ENCODE peak calls at places on chromosome 12, in ten cellular contexts. P, R, I, J, W, T, H, M, L and F are unnamed samples.

GRCh38 chr12:93442411-93443340 is 929 bp upstream of the UBE2N start:
- DNase-seq in T (no peak), W (no peak), L (no peak), J (no peak), I (no peak), R (no peak), M (no peak), H (peak), P (no peak), F (no peak)

GRCh38 chr12:56229082-56229481 is 769 bp upstream of the SLC39A5 start:
- DNase-seq in H (peak), J (no peak), T (no peak), W (no peak), P (no peak), M (no peak), L (no peak), R (no peak), I (no peak), F (no peak)

GRCh38 chr12:52248541-52249035 is 15.5 kb downstream of the KRT7 start:
- DNase-seq in L (peak), M (no peak), P (no peak), H (no peak), I (no peak), J (no peak), W (no peak), T (no peak), R (no peak), F (no peak)

GRCh38 chr12:104282109-104282508 is 21.4 kb upstream of the EID3 start:
- DNase-seq in I (no peak), M (no peak), J (no peak), H (peak), W (no peak), T (no peak), L (no peak), R (no peak), P (no peak), F (no peak)

GRCh38 chr12:57416039-57416996 is 14.5 kb downstream of the R3HDM2 start:
- DNase-seq in H (no peak), R (no peak), P (peak), I (no peak), W (no peak), L (no peak), M (no peak), T (no peak), J (no peak), F (no peak)

GRCh38 chr12:587132-587531 is 76.1 kb downstream of the NINJ2 start:
- DNase-seq in L (no peak), I (no peak), J (no peak), M (no peak), T (no peak), R (no peak), W (no peak), P (no peak), H (no peak), F (no peak)

GRCh38 chr12:58602179-58602578 is 318.1 kb downstream of the LRIG3 start:
- DNase-seq in P (no peak), T (no peak), M (no peak), H (no peak), W (no peak), L (no peak), J (no peak), I (no peak), R (no peak), F (no peak)

GRCh38 chr12:97452230-97452629 is 10.4 kb upstream of the RMST start:
- DNase-seq in H (no peak), M (no peak), I (no peak), W (no peak), L (no peak), J (no peak), P (no peak), R (no peak), T (no peak), F (no peak)

GRCh38 chr12:95083938-95084337 is 10.5 kb upstream of the NR2C1 start:
- DNase-seq in T (no peak), P (no peak), W (no peak), I (peak), R (no peak), J (no peak), M (peak), L (no peak), H (no peak), F (no peak)

DNA sequence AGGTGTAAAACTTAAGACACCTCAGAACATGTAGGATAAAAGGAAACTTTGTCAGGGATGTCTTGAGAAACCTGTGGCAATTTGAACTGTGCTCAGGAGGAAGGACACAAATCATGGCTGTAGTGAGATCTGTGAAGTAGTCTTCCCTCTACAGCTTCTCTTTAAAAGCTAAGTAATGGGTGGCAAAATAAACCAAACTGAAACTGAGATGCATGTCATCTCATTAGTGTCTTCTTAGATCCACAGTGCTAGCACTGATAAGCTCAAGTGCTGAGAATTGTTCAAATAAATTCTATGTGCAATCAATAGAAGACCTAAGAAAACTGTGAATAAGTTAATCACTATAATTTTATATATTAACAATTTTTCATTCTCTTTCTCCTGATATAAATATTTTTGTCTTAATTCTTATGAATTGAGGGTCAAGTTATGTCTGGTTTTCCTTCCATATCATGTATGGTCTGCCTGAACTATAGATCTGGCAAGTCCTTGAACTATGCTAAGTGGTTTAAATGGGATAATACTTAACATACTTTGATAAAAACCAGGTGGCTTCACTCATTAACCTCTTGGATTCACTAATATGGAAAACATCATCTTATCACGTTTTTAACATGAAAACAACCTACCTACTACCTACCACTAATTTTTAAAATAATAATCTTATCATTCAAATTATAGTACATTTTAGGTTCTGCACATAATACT is 27.2 kb downstream of the SYT1 start:
- DNase-seq in P (no peak), W (no peak), R (no peak), I (no peak), M (no peak), L (no peak), T (no peak), H (no peak), J (no peak), F (no peak)
- H3K27ac ChIP-seq in P (no peak), W (no peak), R (no peak), I (no peak), M (no peak), L (no peak), T (no peak), H (no peak), J (no peak), F (no peak)

GRCh38 chr12:101823891-101824290 is 6.9 kb downstream of the GNPTAB start:
- DNase-seq in I (no peak), J (peak), W (peak), M (peak), L (peak), P (peak), T (no peak), H (peak), R (peak), F (peak)
- TF ChIP-seq CTCF in I (peak), J (peak), W (peak), M (peak), L (no peak), P (peak), T (no peak), H (peak), R (no peak), F (no peak)

DNA sequence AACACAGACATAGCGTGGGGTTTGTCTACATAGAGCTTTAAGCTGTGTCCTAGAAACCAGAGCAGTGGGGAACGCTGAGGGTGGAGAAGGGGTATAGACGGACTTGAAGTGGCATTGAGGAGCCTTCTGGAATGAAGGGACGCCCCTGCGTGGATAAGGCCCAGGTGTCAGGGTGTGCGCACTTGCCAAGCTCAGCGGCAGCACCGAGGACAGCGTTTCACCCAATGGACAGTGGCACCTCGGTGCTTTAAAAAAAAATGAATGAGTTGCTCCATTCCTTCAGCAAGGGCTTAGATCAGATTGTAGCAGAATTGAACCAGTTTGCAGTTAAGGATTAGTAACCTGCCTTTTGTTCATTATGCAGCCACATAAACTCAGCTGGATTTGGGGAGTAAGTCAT is 33.6 kb upstream of the MMP17 start:
- DNase-seq in W (no peak), J (no peak), T (no peak), M (no peak), I (no peak), R (no peak), P (no peak), H (no peak), L (no peak), F (no peak)
- H3K27ac ChIP-seq in W (no peak), J (no peak), T (no peak), M (no peak), I (no peak), R (no peak), P (no peak), H (no peak), L (no peak), F (no peak)

DNA sequence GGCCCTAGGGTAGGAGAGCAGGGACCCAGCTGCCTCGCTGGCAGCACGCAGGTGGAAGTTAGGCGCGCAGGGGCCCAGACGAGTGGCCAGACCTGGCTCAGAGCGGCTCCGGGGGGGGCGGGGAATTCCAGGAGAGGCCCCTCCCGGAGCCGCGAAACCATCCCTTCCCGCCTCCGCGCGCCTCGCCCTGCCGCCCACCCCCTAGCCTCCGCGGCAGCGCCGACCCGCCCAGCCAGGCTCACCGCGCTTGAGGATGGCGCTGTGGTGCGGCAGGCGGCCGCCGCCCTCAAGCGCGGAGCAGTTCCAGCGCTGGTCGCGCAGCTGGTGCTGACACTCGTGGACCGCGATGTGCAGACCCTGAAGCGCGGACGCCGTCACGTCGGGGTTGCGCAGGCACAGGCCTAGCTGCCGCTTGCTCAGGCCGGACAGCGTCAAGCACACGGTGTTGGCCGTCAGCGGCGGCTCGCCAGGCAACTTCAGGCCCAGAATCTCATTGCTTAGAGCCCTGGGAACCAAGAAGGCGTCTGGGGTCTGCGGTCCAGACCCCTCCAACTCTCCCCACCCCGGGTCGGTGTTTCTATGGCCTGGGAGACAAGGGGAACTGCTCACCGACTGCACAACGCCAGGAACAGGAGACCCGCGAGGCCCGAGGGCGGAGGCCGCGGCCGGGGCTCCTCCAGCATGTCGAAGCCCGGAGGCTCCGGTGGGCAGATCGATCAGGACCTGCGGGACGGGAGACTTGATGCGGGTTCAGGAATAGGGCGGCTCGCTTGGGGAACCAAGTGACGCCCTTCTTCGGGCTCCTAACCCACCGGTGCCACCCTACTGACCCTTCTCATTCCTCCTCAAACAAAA is 1.5 kb downstream of the WNT10B start:
- DNase-seq in L (no peak), M (peak), R (no peak), I (no peak), W (peak), J (no peak), T (no peak), H (no peak), P (no peak), F (no peak)
- TF ChIP-seq CTCF in L (no peak), M (no peak), R (peak), I (no peak), W (no peak), J (no peak), T (no peak), H (no peak), P (no peak), F (no peak)

DNA sequence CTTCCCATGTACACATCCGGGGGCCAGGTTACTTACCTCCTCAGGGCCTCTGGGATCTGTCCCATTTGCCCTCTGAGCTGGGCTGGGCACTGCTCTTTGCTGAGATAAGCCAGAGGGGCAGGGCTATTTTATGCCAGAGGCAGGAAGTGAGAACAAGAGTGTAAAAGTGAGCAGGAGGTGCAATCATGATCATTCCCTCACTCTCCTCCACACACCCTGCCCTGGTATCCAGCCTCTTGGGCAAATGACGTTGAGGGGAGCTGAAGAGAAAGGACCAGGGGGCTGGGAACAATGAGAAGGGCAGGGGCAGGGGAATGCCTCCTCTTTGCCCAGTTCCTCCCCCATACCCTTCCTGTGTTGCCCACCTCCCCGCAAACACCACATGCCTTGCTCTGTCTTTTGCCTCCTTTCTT is 4.2 kb downstream of the LPAR5 start:
- DNase-seq in P (no peak), I (no peak), M (no peak), H (no peak), T (no peak), J (peak), L (no peak), R (no peak), W (peak), F (no peak)
- H3K27ac ChIP-seq in P (no peak), I (no peak), M (no peak), H (peak), T (peak), J (peak), L (no peak), R (peak), W (peak), F (peak)